ENCODE peak calls at places on chromosomes 11 and 22, in six cellular contexts. L is mesendoderm, A is H1, R is IMR-90, U is neuronal stem cell, O is mesenchymal stem cell. E is an unnamed sample.

GRCh38 chr11:3808846-3809623 is 675 bp downstream of the PGAP2 start:
- DNase-seq in A (no peak), U (no peak), O (peak), R (peak), L (peak), E (peak)

GRCh38 chr11:10407055-10407454 is 48.0 kb upstream of the AMPD3 start:
- DNase-seq in U (no peak), R (peak), L (peak), A (no peak), O (peak), E (no peak)

GRCh38 chr22:37525073-37525745 is 6.0 kb upstream of the CARD10 start:
- DNase-seq in R (peak), A (no peak), L (peak), O (peak), U (no peak), E (no peak)

GRCh38 chr11:106670069-106670468 is 348.2 kb downstream of the GUCY1A2 start:
- DNase-seq in A (peak), L (no peak), U (no peak), O (no peak), R (peak), E (no peak)

GRCh38 chr11:95831198-95831883 is 41.0 kb downstream of the CEP57 start:
- DNase-seq in O (peak), U (no peak), L (peak), R (peak), A (no peak), E (no peak)

GRCh38 chr11:65547446-65548125 is 10.6 kb downstream of the LTBP3 start:
- DNase-seq in U (no peak), R (no peak), O (no peak), A (no peak), L (no peak), E (no peak)

GRCh38 chr11:32233276-32233675 is 142.4 kb downstream of the RCN1 start:
- DNase-seq in O (no peak), A (no peak), U (no peak), L (no peak), R (no peak), E (no peak)

GRCh38 chr11:10204021-10204420 is 90.0 kb downstream of the SBF2 start:
- DNase-seq in U (no peak), L (no peak), A (no peak), O (no peak), R (no peak), E (no peak)

GRCh38 chr11:22338465-22338810 is 257 bp downstream of the SLC17A6 start:
- DNase-seq in L (peak), A (no peak), O (no peak), U (no peak), R (no peak), E (peak)

GRCh38 chr11:2779981-2780849 is 80.4 kb upstream of the KCNQ1OT1 start:
- DNase-seq in R (no peak), A (no peak), O (no peak), U (no peak), L (no peak), E (peak)

GRCh38 chr22:24030186-24030702 is 19.1 kb downstream of the CABIN1 start:
- DNase-seq in A (no peak), U (no peak), O (no peak), L (no peak), R (no peak), E (no peak)

GRCh38 chr11:122108192-122108799 is 7.7 kb downstream of the BLID start:
- DNase-seq in L (peak), A (no peak), O (peak), R (peak), U (peak), E (peak)

GRCh38 chr11:35862666-35863065 is 81.2 kb upstream of the LDLRAD3 start:
- DNase-seq in A (no peak), R (no peak), O (no peak), L (no peak), U (no peak), E (no peak)

GRCh38 chr11:27642954-27643353 is 57.3 kb downstream of the BDNF start:
- DNase-seq in L (no peak), U (no peak), R (no peak), O (no peak), A (no peak), E (no peak)

GRCh38 chr11:123386746-123387510 is 43.1 kb upstream of the GRAMD1B start:
- DNase-seq in L (peak), A (no peak), R (peak), O (peak), U (no peak), E (no peak)

GRCh38 chr11:31512117-31512516 is 2.5 kb downstream of the ELP4 start:
- DNase-seq in A (no peak), O (no peak), L (no peak), R (no peak), U (no peak), E (no peak)

GRCh38 chr22:19884954-19885751 is 30.5 kb upstream of the GNB1L start:
- DNase-seq in L (no peak), U (no peak), O (no peak), R (no peak), A (no peak), E (no peak)

GRCh38 chr22:50504245-50505211 is 3.0 kb downstream of the LMF2 start:
- DNase-seq in A (no peak), L (no peak), U (no peak), O (no peak), R (no peak), E (peak)

GRCh38 chr11:67673358-67673757 is 1.1 kb downstream of the ALDH3B2 start:
- DNase-seq in R (no peak), U (no peak), A (no peak), L (no peak), O (no peak), E (no peak)
- H2AK5ac ChIP-seq in R (no peak), U (no peak), A (no peak), L (no peak), O (no peak), E (no peak)

DNA sequence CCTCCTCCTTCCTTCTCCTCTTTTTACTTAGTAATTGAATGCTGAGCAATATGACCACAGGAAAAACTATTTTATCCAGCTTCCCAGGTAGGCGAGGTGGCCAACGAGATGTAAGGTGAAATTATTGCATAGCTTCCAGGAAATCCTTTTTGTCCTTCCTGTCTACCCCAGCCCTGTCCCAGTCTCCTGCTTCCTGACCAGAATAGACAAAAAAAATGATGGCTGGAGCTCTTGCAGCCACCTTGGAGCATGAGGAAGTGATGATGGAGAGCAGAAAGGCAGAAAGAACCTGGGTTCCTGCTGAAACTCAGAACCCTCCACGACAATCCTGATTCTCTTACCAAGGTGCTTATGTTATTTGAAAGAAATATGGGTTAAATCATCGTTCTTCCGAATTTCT is 33.9 kb downstream of the DUSP8 start:
- DNase-seq in A (no peak), O (no peak), L (no peak), U (no peak), R (no peak), E (no peak)
- H2BK15ac ChIP-seq in A (no peak), O (no peak), L (no peak), U (no peak), R (no peak), E (no peak)

DNA sequence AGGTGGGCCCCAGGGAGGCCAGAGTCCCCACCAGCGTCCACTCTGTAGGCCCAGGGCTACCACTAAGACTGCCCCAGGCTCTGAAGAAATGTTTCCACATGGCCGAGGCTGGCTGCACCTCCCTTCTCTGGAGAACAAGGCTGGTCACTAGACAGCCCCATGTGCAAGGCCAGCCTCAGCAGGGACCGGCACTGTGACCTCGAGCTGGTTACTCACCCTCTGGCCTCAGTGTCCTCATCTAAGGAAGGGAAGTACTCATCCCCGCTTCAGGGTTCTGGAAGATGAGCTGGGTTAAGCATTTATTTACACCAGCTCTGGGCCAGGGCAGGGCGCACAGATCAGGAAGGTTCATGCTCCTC is 9.7 kb downstream of the PMM1 start:
- DNase-seq in L (no peak), A (no peak), U (no peak), O (no peak), R (no peak), E (no peak)
- H3K9ac ChIP-seq in L (no peak), A (no peak), U (no peak), O (no peak), R (no peak), E (no peak)

GRCh38 chr11:71117311-71117710 is 135.1 kb downstream of the SHANK2 start:
- DNase-seq in A (no peak), O (no peak), U (no peak), L (peak), R (no peak), E (no peak)
- H2AK5ac ChIP-seq in A (no peak), O (no peak), U (no peak), L (no peak), R (no peak), E (no peak)

GRCh38 chr11:134984421-134984820 is 572.4 kb upstream of the B3GAT1 start:
- DNase-seq in O (no peak), R (no peak), U (no peak), A (no peak), L (no peak), E (no peak)
- H2BK15ac ChIP-seq in O (no peak), R (no peak), U (no peak), A (no peak), L (no peak), E (no peak)